ENCODE peak calls at places on chromosomes 16 and 17, in seven cellular contexts. One of them, this sample, is unnamed.

GRCh38 chr16:2702871-2703745 is 16.9 kb downstream of the PRSS27 start:
- DNase-seq in lower lobe of right lung: no peak
- DNase-seq in A549: no peak
- DNase-seq in PC-9: no peak
- DNase-seq in pancreas: peak; percentile 27
- DNase-seq in mesenchymal stem cell: no peak
- DNase-seq in body of pancreas: peak; percentile 28
- DNase-seq in this sample: no peak

GRCh38 chr17:82952019-82952418 is 112.2 kb upstream of the ZNF750 start:
- DNase-seq in lower lobe of right lung: peak; percentile 35
- DNase-seq in A549: no peak
- DNase-seq in pancreas: no peak
- DNase-seq in PC-9: no peak
- DNase-seq in body of pancreas: no peak
- DNase-seq in mesenchymal stem cell: no peak
- DNase-seq in this sample: no peak

GRCh38 chr17:17078832-17079231 is 36.6 kb downstream of the MPRIP start:
- DNase-seq in body of pancreas: peak; percentile 4
- DNase-seq in mesenchymal stem cell: no peak
- DNase-seq in PC-9: no peak
- DNase-seq in lower lobe of right lung: no peak
- DNase-seq in A549: no peak
- DNase-seq in pancreas: peak; percentile 9
- DNase-seq in this sample: no peak

GRCh38 chr16:15434425-15435215 is at the start of gene BMERB1:
- DNase-seq in mesenchymal stem cell: peak; percentile 83
- DNase-seq in PC-9: peak; percentile 32
- DNase-seq in pancreas: peak; percentile 80
- DNase-seq in body of pancreas: peak; percentile 71
- DNase-seq in lower lobe of right lung: peak; percentile 50
- DNase-seq in A549: peak; percentile 77
- DNase-seq in this sample: no peak

GRCh38 chr16:85614338-85615013 is 1.4 kb downstream of the GSE1 start:
- DNase-seq in pancreas: peak; percentile 80
- DNase-seq in mesenchymal stem cell: peak; percentile 33
- DNase-seq in PC-9: peak; percentile 8
- DNase-seq in lower lobe of right lung: no peak
- DNase-seq in body of pancreas: peak; percentile 72
- DNase-seq in A549: no peak
- DNase-seq in this sample: no peak

GRCh38 chr16:55513616-55514015 is 4.7 kb downstream of the LPCAT2 start:
- DNase-seq in mesenchymal stem cell: no peak
- DNase-seq in pancreas: no peak
- DNase-seq in PC-9: no peak
- DNase-seq in lower lobe of right lung: no peak
- DNase-seq in body of pancreas: no peak
- DNase-seq in A549: no peak
- DNase-seq in this sample: no peak

GRCh38 chr17:8225813-8226535 is 15.6 kb upstream of the AURKB start:
- DNase-seq in body of pancreas: peak; percentile 67
- DNase-seq in pancreas: no peak
- DNase-seq in lower lobe of right lung: peak; percentile 50
- DNase-seq in mesenchymal stem cell: peak; percentile 88
- DNase-seq in PC-9: no peak
- DNase-seq in A549: peak; percentile 92
- DNase-seq in this sample: peak; percentile 73

GRCh38 chr17:63295288-63295687 is 150.8 kb downstream of the CYB561 start:
- DNase-seq in pancreas: no peak
- DNase-seq in lower lobe of right lung: no peak
- DNase-seq in body of pancreas: no peak
- DNase-seq in A549: no peak
- DNase-seq in PC-9: no peak
- DNase-seq in mesenchymal stem cell: no peak
- DNase-seq in this sample: no peak

GRCh38 chr16:54817940-54818574 is 112.6 kb upstream of the IRX5 start:
- DNase-seq in pancreas: no peak
- DNase-seq in lower lobe of right lung: no peak
- DNase-seq in PC-9: no peak
- DNase-seq in mesenchymal stem cell: no peak
- DNase-seq in A549: no peak
- DNase-seq in body of pancreas: no peak
- DNase-seq in this sample: peak; percentile 26

DNA sequence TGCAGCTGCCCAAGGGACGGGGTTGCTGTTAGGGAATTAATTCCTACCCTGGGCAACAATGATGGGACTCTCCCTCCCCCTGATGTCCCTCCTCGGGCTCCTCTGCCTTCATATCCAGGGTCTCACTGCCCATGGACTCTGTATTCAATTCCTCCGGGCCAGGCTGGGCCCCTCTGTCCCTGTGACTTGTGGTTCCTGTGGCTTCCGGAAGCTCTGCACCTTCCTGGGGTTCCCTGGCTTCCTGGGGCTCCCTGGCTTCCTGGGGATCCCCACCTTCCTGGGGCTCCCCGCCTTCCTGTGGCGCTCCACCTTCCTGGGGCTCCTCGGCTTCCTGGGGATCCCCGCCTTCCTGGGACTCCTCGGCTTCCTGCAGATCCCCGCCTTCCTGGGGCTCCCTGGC is 35.2 kb downstream of the SRL start:
- DNase-seq in lower lobe of right lung: no peak
- DNase-seq in PC-9: no peak
- DNase-seq in pancreas: no peak
- DNase-seq in mesenchymal stem cell: no peak
- DNase-seq in body of pancreas: no peak
- DNase-seq in A549: no peak
- DNase-seq in this sample: no peak
- H3K27ac ChIP-seq in lower lobe of right lung: no peak overlapping the region
- H3K27ac ChIP-seq in PC-9: no peak overlapping the region
- H3K27ac ChIP-seq in pancreas: no peak overlapping the region
- H3K27ac ChIP-seq in mesenchymal stem cell: no peak overlapping the region
- H3K27ac ChIP-seq in body of pancreas: no peak overlapping the region
- H3K27ac ChIP-seq in A549: no peak overlapping the region
- H3K27ac ChIP-seq in this sample: no peak overlapping the region

GRCh38 chr16:69859105-69859969 is 91.8 kb upstream of the CLEC18A start:
- DNase-seq in body of pancreas: peak; percentile 78
- DNase-seq in mesenchymal stem cell: no peak
- DNase-seq in pancreas: peak; percentile 43
- DNase-seq in lower lobe of right lung: no peak
- DNase-seq in A549: peak; percentile 54
- DNase-seq in PC-9: no peak
- DNase-seq in this sample: peak; percentile 85

GRCh38 chr16:69863882-69864281 is 87.3 kb upstream of the CLEC18A start:
- DNase-seq in pancreas: no peak
- DNase-seq in A549: no peak
- DNase-seq in lower lobe of right lung: no peak
- DNase-seq in PC-9: no peak
- DNase-seq in mesenchymal stem cell: no peak
- DNase-seq in body of pancreas: peak; percentile 53
- DNase-seq in this sample: no peak

GRCh38 chr16:69858196-69859104 is 92.7 kb upstream of the CLEC18A start:
- DNase-seq in A549: no peak
- DNase-seq in lower lobe of right lung: no peak
- DNase-seq in PC-9: no peak
- DNase-seq in body of pancreas: no peak
- DNase-seq in mesenchymal stem cell: no peak
- DNase-seq in pancreas: no peak
- DNase-seq in this sample: no peak

GRCh38 chr16:69860233-69861231 is 90.6 kb upstream of the CLEC18A start:
- DNase-seq in lower lobe of right lung: no peak
- DNase-seq in PC-9: no peak
- DNase-seq in body of pancreas: no peak
- DNase-seq in A549: no peak
- DNase-seq in mesenchymal stem cell: no peak
- DNase-seq in pancreas: no peak
- DNase-seq in this sample: no peak

DNA sequence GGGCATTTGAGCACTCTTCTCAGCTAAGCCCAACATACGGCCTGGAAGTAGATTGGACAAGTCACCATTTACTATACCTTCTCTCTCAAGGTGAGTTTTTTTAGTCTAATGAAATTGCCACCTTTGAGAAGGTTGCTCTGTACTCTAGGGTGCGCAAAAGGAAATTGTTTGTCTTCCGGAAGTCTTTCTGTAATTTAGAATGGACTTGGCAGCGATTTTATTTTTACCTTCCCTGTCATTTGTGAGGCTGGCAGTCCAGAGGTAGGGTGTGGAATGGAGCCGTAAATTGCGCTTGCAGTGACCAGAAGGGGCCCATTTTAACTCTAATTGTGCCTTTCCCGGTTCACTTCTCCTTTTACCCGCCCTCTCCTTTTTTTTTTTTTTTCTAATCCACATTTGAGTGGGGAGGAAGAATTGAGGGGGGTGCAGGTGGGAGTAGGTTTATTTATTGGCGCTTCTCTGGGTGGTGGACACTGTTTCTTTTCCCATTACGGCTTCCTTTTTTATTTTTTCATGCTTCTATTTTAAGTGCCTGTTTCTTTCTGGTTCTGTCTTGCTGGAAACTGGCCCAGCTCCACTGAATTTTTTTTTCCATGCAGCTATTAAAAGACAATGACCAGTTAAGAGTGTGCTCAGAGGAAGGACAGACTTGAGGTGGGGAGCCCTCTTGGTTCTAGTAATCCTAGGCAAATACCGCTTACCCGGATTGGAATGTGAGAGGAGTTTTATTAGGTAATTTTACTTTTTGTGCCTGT is 89.7 kb upstream of the CLEC18A start:
- DNase-seq in A549: no peak
- DNase-seq in PC-9: no peak
- DNase-seq in pancreas: no peak
- DNase-seq in lower lobe of right lung: no peak
- DNase-seq in mesenchymal stem cell: peak; percentile 63
- DNase-seq in body of pancreas: peak; percentile 69
- DNase-seq in this sample: no peak
- H3K4me1 ChIP-seq in A549: peaks cover 12% of the 10 kb centered on the region
- H3K4me1 ChIP-seq in PC-9: peaks cover 13% of the 10 kb centered on the region
- H3K4me1 ChIP-seq in pancreas: peaks cover 35% of the 10 kb centered on the region
- H3K4me1 ChIP-seq in lower lobe of right lung: peaks cover 23% of the 10 kb centered on the region
- H3K4me1 ChIP-seq in mesenchymal stem cell: no peaks in the 10 kb centered on the region
- H3K4me1 ChIP-seq in body of pancreas: peaks cover 68% of the 10 kb centered on the region
- H3K4me1 ChIP-seq in this sample: peaks cover 13% of the 10 kb centered on the region

GRCh38 chr17:76657505-76658386 is 14.2 kb upstream of the ST6GALNAC1 start:
- DNase-seq in pancreas: no peak
- DNase-seq in lower lobe of right lung: no peak
- DNase-seq in PC-9: no peak
- DNase-seq in mesenchymal stem cell: no peak
- DNase-seq in body of pancreas: no peak
- DNase-seq in A549: no peak
- DNase-seq in this sample: no peak
- H3K27ac ChIP-seq in pancreas: no peak overlapping the region
- H3K27ac ChIP-seq in lower lobe of right lung: no peak overlapping the region
- H3K27ac ChIP-seq in PC-9: no peak overlapping the region
- H3K27ac ChIP-seq in mesenchymal stem cell: no peak overlapping the region
- H3K27ac ChIP-seq in body of pancreas: no peak overlapping the region
- H3K27ac ChIP-seq in A549: no peak overlapping the region
- H3K27ac ChIP-seq in this sample: no peak overlapping the region

GRCh38 chr17:77375108-77375507 is 234.3 kb downstream of the SEC14L1 start:
- DNase-seq in mesenchymal stem cell: no peak
- DNase-seq in pancreas: no peak
- DNase-seq in lower lobe of right lung: peak; percentile 83
- DNase-seq in A549: no peak
- DNase-seq in body of pancreas: no peak
- DNase-seq in PC-9: no peak
- DNase-seq in this sample: no peak

GRCh38 chr17:77375917-77376651 is 235.3 kb downstream of the SEC14L1 start:
- DNase-seq in mesenchymal stem cell: peak; percentile 73
- DNase-seq in body of pancreas: no peak
- DNase-seq in pancreas: no peak
- DNase-seq in lower lobe of right lung: no peak
- DNase-seq in A549: no peak
- DNase-seq in PC-9: no peak
- DNase-seq in this sample: no peak

GRCh38 chr17:77376795-77377751 is 236.3 kb downstream of the SEC14L1 start:
- DNase-seq in mesenchymal stem cell: no peak
- DNase-seq in A549: no peak
- DNase-seq in body of pancreas: peak; percentile 88
- DNase-seq in lower lobe of right lung: no peak
- DNase-seq in pancreas: peak; percentile 66
- DNase-seq in PC-9: no peak
- DNase-seq in this sample: no peak

GRCh38 chr17:77374170-77374936 is 233.6 kb downstream of the SEC14L1 start:
- DNase-seq in lower lobe of right lung: peak; percentile 88
- DNase-seq in pancreas: peak; percentile 78
- DNase-seq in mesenchymal stem cell: peak; percentile 94
- DNase-seq in A549: no peak
- DNase-seq in PC-9: no peak
- DNase-seq in body of pancreas: peak; percentile 72
- DNase-seq in this sample: peak; percentile 52

GRCh38 chr17:77375526-77375916 is 234.8 kb downstream of the SEC14L1 start:
- DNase-seq in PC-9: no peak
- DNase-seq in mesenchymal stem cell: no peak
- DNase-seq in A549: no peak
- DNase-seq in pancreas: no peak
- DNase-seq in body of pancreas: no peak
- DNase-seq in lower lobe of right lung: no peak
- DNase-seq in this sample: no peak
- H3K4me1 ChIP-seq in PC-9: no peaks in the 10 kb centered on the region
- H3K4me1 ChIP-seq in mesenchymal stem cell: peaks cover 67% of the 10 kb centered on the region
- H3K4me1 ChIP-seq in A549: peaks cover 65% of the 10 kb centered on the region
- H3K4me1 ChIP-seq in pancreas: peaks cover 57% of the 10 kb centered on the region
- H3K4me1 ChIP-seq in body of pancreas: peaks cover 95% of the 10 kb centered on the region
- H3K4me1 ChIP-seq in lower lobe of right lung: peaks cover 86% of the 10 kb centered on the region
- H3K4me1 ChIP-seq in this sample: peaks cover 17% of the 10 kb centered on the region

DNA sequence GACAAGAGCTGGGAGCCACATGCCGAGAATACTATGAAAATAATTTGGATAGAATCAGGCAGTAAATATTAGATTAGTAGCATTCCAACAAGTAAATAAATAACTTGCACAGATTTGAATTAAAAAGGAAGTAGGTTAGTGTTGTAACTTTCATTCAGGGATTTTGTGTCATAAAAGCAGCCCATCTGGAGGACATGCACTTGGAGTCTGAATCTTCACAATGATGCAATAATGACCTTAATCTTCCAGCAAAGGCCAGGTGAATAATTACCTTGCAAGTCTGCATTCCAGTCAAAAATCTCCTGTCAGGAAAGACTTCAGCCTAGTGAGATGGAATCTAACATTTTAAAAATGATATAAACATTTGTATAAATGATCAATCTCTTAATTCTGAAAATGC is 518.1 kb downstream of the KCNJ2 start:
- DNase-seq in A549: peak; percentile 48
- DNase-seq in lower lobe of right lung: no peak
- DNase-seq in pancreas: no peak
- DNase-seq in mesenchymal stem cell: no peak
- DNase-seq in PC-9: no peak
- DNase-seq in body of pancreas: no peak
- DNase-seq in this sample: no peak
- H3K27ac ChIP-seq in A549: peak overlapping the region; percentile 15
- H3K27ac ChIP-seq in lower lobe of right lung: no peak overlapping the region
- H3K27ac ChIP-seq in pancreas: no peak overlapping the region
- H3K27ac ChIP-seq in mesenchymal stem cell: no peak overlapping the region
- H3K27ac ChIP-seq in PC-9: peak overlapping the region; percentile 53
- H3K27ac ChIP-seq in body of pancreas: peak overlapping the region; percentile 67
- H3K27ac ChIP-seq in this sample: no peak overlapping the region

This sample was measured in Karpas-422.